ENCODE peak calls at places on chromosomes 4 and X, in six cellular contexts. U is A549, X is fibroblast of mammary gland, N is sigmoid colon, D is heart left ventricle, T is AG09309. Q is an unnamed sample.

GRCh38 chr4:173281420-173282333 is 52.5 kb downstream of the HMGB2 start:
- DNase-seq in U (no peak), X (no peak), N (no peak), D (no peak), T (no peak), Q (no peak)

GRCh38 chr4:11545651-11546050 is 117.0 kb upstream of the HS3ST1 start:
- DNase-seq in U (no peak), X (no peak), N (no peak), D (no peak), T (no peak), Q (no peak)

GRCh38 chrX:48278958-48279357 is 23.8 kb downstream of the SSX1 start:
- DNase-seq in U (peak; percentile 30), X (peak; percentile 73), N (peak; percentile 71), D (peak; percentile 11), T (no peak), Q (no peak)

GRCh38 chr4:147928400-147928799 is 196.5 kb downstream of the ARHGAP10 start:
- DNase-seq in U (no peak), X (no peak), N (no peak), D (no peak), T (peak; percentile 24), Q (no peak)

GRCh38 chrX:18464500-18464899 is 39.1 kb downstream of the CDKL5 start:
- DNase-seq in U (no peak), X (no peak), N (no peak), D (no peak), T (no peak), Q (no peak)

GRCh38 chr4:4668355-4669210 is 126.7 kb upstream of the STX18 start:
- DNase-seq in U (no peak), X (no peak), N (no peak), D (no peak), T (no peak), Q (no peak)

GRCh38 chrX:132390817-132391216 is 98.0 kb downstream of the MBNL3 start:
- DNase-seq in U (no peak), X (no peak), N (no peak), D (no peak), T (no peak), Q (no peak)

GRCh38 chrX:16748425-16748824 is 29.0 kb downstream of the SYAP1 start:
- DNase-seq in U (no peak), X (no peak), N (no peak), D (no peak), T (no peak), Q (no peak)

GRCh38 chr4:177448850-177449249 is 6.6 kb upstream of the AGA start:
- DNase-seq in U (no peak), X (peak; percentile 56), N (no peak), D (no peak), T (peak; percentile 46), Q (peak; percentile 9)

DNA sequence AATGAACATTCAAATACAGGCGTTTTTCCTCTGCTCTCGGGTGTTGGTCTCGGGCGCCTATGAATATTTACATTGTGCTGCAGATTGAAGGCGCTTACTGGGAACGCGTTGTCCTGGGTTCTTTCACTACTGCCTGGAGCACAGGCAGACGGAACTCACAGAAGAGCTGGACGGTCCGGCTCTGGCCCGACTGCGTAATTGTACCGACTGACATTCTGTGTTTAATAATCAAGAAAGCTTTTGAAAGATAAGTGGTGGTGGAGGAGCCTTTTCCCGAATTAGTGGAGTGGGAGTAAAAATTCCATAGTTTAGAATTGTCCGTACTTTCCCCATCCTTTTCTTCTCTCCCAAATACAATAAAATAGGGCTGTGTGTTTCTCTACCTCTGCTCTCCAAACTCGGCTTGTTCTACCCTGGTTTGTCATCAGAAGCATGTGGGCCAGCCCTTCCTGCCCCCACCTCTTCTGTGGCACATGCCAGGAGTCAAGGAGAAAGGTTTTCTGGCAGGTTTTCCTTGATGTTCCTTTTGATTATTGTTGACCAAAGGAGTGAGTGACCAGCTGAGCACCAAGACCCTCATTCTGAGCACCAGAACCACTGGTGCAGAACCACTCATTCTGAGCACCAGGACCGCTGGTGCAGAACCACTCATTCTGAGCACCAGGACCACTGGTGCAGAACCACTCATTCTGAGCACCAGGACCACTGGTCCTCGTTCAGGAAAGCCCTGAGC is 2.3 kb downstream of the FHDC1 start:
- DNase-seq in U (no peak), X (no peak), N (no peak), D (no peak), T (no peak), Q (no peak)
- H3K4me3 ChIP-seq in U (peak overlapping the region; percentile 74), X (peak overlapping the region; percentile 41), N (peak overlapping the region; percentile 70), D (peak overlapping the region; percentile 58), T (peak overlapping the region; percentile 66), Q (peak overlapping the region; percentile 47)

GRCh38 chrX:118974908-118975671 is 672 bp downstream of the LONRF3 start:
- DNase-seq in U (peak; percentile 66), X (no peak), N (peak; percentile 79), D (peak; percentile 22), T (no peak), Q (no peak)
- H3K4me3 ChIP-seq in U (peak overlapping the region; percentile 76), X (peak overlapping the region; percentile 7), N (peak overlapping the region; percentile 68), D (peak overlapping the region; percentile 61), T (no peak overlapping the region), Q (peak overlapping the region; percentile 41)

GRCh38 chrX:3345281-3346081 is 971 bp downstream of the MXRA5 start:
- DNase-seq in U (no peak), X (peak; percentile 34), N (peak; percentile 72), D (peak; percentile 80), T (peak; percentile 7), Q (no peak)
- H3K4me3 ChIP-seq in U (no peak overlapping the region), X (peak overlapping the region; percentile 34), N (peak overlapping the region; percentile 45), D (peak overlapping the region; percentile 49), T (peak overlapping the region; percentile 62), Q (peak overlapping the region; percentile 40)

GRCh38 chr4:99950913-99951254 is 809 bp upstream of the H2AZ1 start:
- DNase-seq in U (no peak), X (no peak), N (no peak), D (no peak), T (no peak), Q (no peak)
- H3K4me3 ChIP-seq in U (peak overlapping the region; percentile 97), X (peak overlapping the region; percentile 93), N (peak overlapping the region; percentile 63), D (peak overlapping the region; percentile 82), T (peak overlapping the region; percentile 89), Q (peak overlapping the region; percentile 78)

GRCh38 chrX:140088438-140088837 is 123.1 kb upstream of the CXorf66 start:
- DNase-seq in U (no peak), X (no peak), N (no peak), D (no peak), T (no peak), Q (no peak)

GRCh38 chrX:140091276-140091886 is 126.1 kb upstream of the CXorf66 start:
- DNase-seq in U (peak; percentile 9), X (no peak), N (peak; percentile 60), D (no peak), T (no peak), Q (no peak)

GRCh38 chrX:140092121-140092520 is 126.8 kb upstream of the CXorf66 start:
- DNase-seq in U (no peak), X (no peak), N (no peak), D (no peak), T (no peak), Q (no peak)

GRCh38 chrX:140087865-140088264 is 122.5 kb upstream of the CXorf66 start:
- DNase-seq in U (no peak), X (no peak), N (no peak), D (no peak), T (no peak), Q (no peak)

DNA sequence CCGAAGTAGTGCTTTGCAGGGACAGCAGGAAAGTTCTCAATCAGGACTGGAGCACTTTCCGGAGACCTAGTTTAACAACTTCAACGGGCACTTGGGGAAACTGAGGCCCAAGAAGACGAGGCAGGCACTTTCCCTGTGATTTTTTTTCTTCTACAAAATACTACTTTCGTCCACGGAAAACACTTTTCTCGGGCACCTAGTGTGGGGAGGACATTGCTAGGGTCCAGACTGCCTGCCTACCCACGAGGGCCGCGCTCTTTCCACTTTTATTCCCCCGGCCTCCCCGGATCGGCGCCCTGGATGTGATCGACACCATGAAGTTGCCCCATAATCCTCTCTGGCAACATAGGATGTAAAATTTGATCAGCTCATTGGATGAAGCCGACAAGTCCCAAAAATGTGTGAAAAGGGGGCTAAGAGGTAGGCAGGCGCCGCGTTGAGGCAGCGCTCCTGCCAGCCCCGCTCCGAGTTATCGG is 125.5 kb upstream of the CXorf66 start:
- DNase-seq in U (no peak), X (no peak), N (no peak), D (no peak), T (no peak), Q (no peak)
- H3K4me3 ChIP-seq in U (peak overlapping the region; percentile 66), X (peak overlapping the region; percentile 9), N (peak overlapping the region; percentile 46), D (peak overlapping the region; percentile 24), T (no peak overlapping the region), Q (peak overlapping the region; percentile 24)

GRCh38 chr4:182555997-182556418 is 312.8 kb downstream of the TENM3 start:
- DNase-seq in U (no peak), X (peak; percentile 73), N (no peak), D (no peak), T (peak; percentile 77), Q (peak; percentile 73)

GRCh38 chr4:182556576-182556975 is 313.4 kb downstream of the TENM3 start:
- DNase-seq in U (no peak), X (no peak), N (no peak), D (no peak), T (no peak), Q (no peak)

GRCh38 chr4:182562350-182562749 is 319.1 kb downstream of the TENM3 start:
- DNase-seq in U (no peak), X (no peak), N (no peak), D (no peak), T (no peak), Q (peak; percentile 37)

GRCh38 chr4:182564966-182565365 is 321.8 kb downstream of the TENM3 start:
- DNase-seq in U (no peak), X (no peak), N (no peak), D (no peak), T (no peak), Q (no peak)

GRCh38 chr4:182560358-182560757 is 317.2 kb downstream of the TENM3 start:
- DNase-seq in U (no peak), X (no peak), N (no peak), D (no peak), T (no peak), Q (no peak)
- H3K4me3 ChIP-seq in U (no peak overlapping the region), X (no peak overlapping the region), N (no peak overlapping the region), D (no peak overlapping the region), T (no peak overlapping the region), Q (no peak overlapping the region)

GRCh38 chr4:145734576-145735329 is 54.8 kb downstream of the C4orf51 start:
- DNase-seq in U (peak; percentile 72), X (peak; percentile 97), N (peak; percentile 95), D (peak; percentile 42), T (peak; percentile 97), Q (peak; percentile 97)

GRCh38 chr4:145735330-145735638 is 55.3 kb downstream of the C4orf51 start:
- DNase-seq in U (peak; percentile 72), X (peak; percentile 91), N (no peak), D (no peak), T (peak; percentile 89), Q (peak; percentile 90)

GRCh38 chr4:145732416-145732815 is 52.5 kb downstream of the C4orf51 start:
- DNase-seq in U (no peak), X (no peak), N (no peak), D (no peak), T (no peak), Q (no peak)

GRCh38 chr4:145732895-145733880 is 53.2 kb downstream of the C4orf51 start:
- DNase-seq in U (peak; percentile 83), X (peak; percentile 88), N (peak; percentile 98), D (peak; percentile 97), T (peak; percentile 63), Q (peak; percentile 58)

DNA sequence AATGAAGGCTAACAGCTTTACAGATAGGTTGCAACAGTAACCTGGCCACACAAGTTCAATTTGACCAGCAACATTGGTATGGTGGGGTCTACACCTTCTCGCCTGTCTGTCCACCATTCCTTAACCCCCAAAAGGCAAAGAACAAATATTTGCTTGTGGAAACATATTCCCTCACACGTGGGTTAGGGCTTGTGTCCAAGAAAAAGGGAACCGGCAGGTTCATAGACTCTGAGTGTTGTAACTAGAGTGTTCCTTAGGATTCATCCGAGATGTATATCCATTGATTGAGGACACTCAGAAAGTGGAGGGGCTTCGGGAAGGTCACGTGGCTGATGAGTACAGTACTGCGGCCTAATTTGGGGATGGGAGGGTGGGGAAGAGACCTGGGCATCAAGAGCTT is 54.1 kb downstream of the C4orf51 start:
- DNase-seq in U (no peak), X (peak; percentile 30), N (no peak), D (no peak), T (no peak), Q (no peak)
- H3K4me3 ChIP-seq in U (no peak overlapping the region), X (no peak overlapping the region), N (peak overlapping the region; percentile 63), D (no peak overlapping the region), T (peak overlapping the region; percentile 20), Q (no peak overlapping the region)